ENCODE peak calls at places on chromosome 7, in seven cellular contexts. H, B, M, D, I, R and K are unnamed samples.

GRCh38 chr7:33813331-33813730 is 92.0 kb upstream of the BMPER start:
- DNase-seq in I (peak), R (no peak), D (no peak), H (no peak), B (no peak), M (no peak), K (no peak)

GRCh38 chr7:137882806-137883205 is 36.0 kb upstream of the DGKI start:
- DNase-seq in M (no peak), R (no peak), H (no peak), D (peak), I (no peak), B (no peak), K (peak)

GRCh38 chr7:157143788-157144187 is 5.1 kb downstream of the UBE3C start:
- DNase-seq in D (no peak), I (no peak), B (no peak), R (no peak), H (no peak), M (no peak), K (no peak)

GRCh38 chr7:137801003-137801402 is 45.8 kb downstream of the DGKI start:
- DNase-seq in B (no peak), I (peak), H (no peak), R (no peak), D (peak), M (no peak), K (peak)

GRCh38 chr7:64881461-64882287 is 21.4 kb upstream of the ZNF273 start:
- DNase-seq in I (no peak), H (no peak), R (no peak), M (no peak), B (no peak), D (no peak), K (no peak)

GRCh38 chr7:116706668-116707126 is 34.7 kb downstream of the MET start:
- DNase-seq in D (peak), M (no peak), I (peak), H (no peak), R (no peak), B (peak), K (peak)

GRCh38 chr7:136868496-136869005 is at the start of gene CHRM2:
- DNase-seq in B (peak), D (no peak), R (no peak), I (peak), H (no peak), M (peak), K (no peak)

GRCh38 chr7:157771-158251 is 34.6 kb upstream of the FAM20C start:
- DNase-seq in B (no peak), M (no peak), I (no peak), D (no peak), R (no peak), H (peak), K (no peak)

GRCh38 chr7:17062433-17063383 is 180.9 kb upstream of the AGR3 start:
- DNase-seq in H (no peak), I (peak), D (peak), R (no peak), M (no peak), B (no peak), K (no peak)

GRCh38 chr7:134618756-134619530 is 27.7 kb upstream of the BPGM start:
- DNase-seq in M (no peak), R (no peak), D (no peak), I (peak), H (no peak), B (no peak), K (peak)

GRCh38 chr7:123054357-123055133 is 59.0 kb upstream of the TAS2R16 start:
- DNase-seq in I (no peak), R (no peak), M (peak), D (no peak), H (no peak), B (peak), K (no peak)

GRCh38 chr7:115679976-115680375 is 350.6 kb downstream of the TFEC start:
- DNase-seq in D (peak), M (no peak), H (peak), B (peak), R (no peak), I (peak), K (peak)

GRCh38 chr7:13639416-13639815 is 350.1 kb downstream of the ETV1 start:
- DNase-seq in D (no peak), I (no peak), M (no peak), R (no peak), B (no peak), H (peak), K (no peak)